ENCODE peak calls at places on chromosomes 2 and 18, in five cellular contexts. F is HCT116, T is SK-N-SH, J is K562, Y is GM12878. A is an unnamed sample.

GRCh38 chr2:29326926-29327325 is 211.7 kb downstream of the CLIP4 start:
- DNase-seq in F (no peak), T (no peak), J (no peak), Y (no peak), A (no peak)

GRCh38 chr2:5696741-5697521 is 4.7 kb downstream of the SOX11 start:
- DNase-seq in F (no peak), T (peak), J (no peak), Y (no peak), A (no peak)

GRCh38 chr2:191143791-191144190 is 7.0 kb downstream of the STAT4 start:
- DNase-seq in F (no peak), T (no peak), J (no peak), Y (no peak), A (no peak)

GRCh38 chr2:163779970-163780597 is 44.3 kb upstream of the FIGN start:
- DNase-seq in F (no peak), T (no peak), J (no peak), Y (no peak), A (no peak)

GRCh38 chr18:50545936-50546335 is 14.0 kb upstream of the MAPK4 start:
- DNase-seq in F (no peak), T (no peak), J (no peak), Y (no peak), A (no peak)

GRCh38 chr2:71468279-71469015 is 15.1 kb downstream of the DYSF start:
- DNase-seq in F (no peak), T (no peak), J (no peak), Y (no peak), A (no peak)

GRCh38 chr2:239991689-239992314 is 33.3 kb downstream of the NDUFA10 start:
- DNase-seq in F (peak), T (peak), J (peak), Y (no peak), A (peak)

GRCh38 chr2:207166039-207166348 is 246 bp upstream of the KLF7 start:
- DNase-seq in F (peak), T (peak), J (peak), Y (peak), A (peak)

GRCh38 chr18:34741401-34741800 is 31.3 kb downstream of the DTNA start:
- DNase-seq in F (no peak), T (no peak), J (no peak), Y (no peak), A (no peak)

GRCh38 chr2:21043744-21044532 is at the start of gene APOB:
- DNase-seq in F (no peak), T (peak), J (no peak), Y (no peak), A (no peak)

GRCh38 chr2:239748811-239749210 is 276.3 kb downstream of the NDUFA10 start:
- DNase-seq in F (no peak), T (no peak), J (no peak), Y (no peak), A (no peak)

GRCh38 chr2:97849881-97850540 is 136.6 kb downstream of the ZAP70 start:
- DNase-seq in F (no peak), T (no peak), J (no peak), Y (peak), A (no peak)
- TF ChIP-seq JUND in F (no peak), T (no peak), J (no peak), Y (no peak), A (no peak)

GRCh38 chr18:13026583-13027270 is 35.6 kb downstream of the CEP192 start:
- DNase-seq in F (no peak), T (no peak), J (no peak), Y (no peak), A (no peak)
- TF ChIP-seq JUND in F (no peak), T (no peak), J (no peak), Y (no peak), A (no peak)

DNA sequence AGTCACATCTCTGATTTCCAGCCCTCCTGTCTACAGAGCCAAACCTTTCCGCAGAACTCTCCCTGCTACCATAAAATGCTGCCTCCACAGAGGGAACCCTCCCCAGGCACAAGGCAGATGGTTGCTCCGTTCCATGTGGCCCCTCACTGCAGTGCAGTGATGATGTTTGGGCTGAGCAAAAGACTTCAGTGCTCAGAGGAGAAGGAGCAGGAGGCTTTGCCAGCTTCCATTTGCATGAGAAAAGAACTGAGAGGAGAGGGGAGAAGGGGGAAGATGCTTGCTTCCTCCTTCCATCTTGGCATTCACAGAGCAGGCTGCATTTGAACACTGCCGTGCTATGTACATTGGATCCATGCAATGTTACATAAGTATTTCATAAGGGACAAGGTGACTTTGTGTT is 46.5 kb upstream of the TMEM200C start:
- DNase-seq in F (no peak), T (no peak), J (no peak), Y (no peak), A (no peak)
- TF ChIP-seq JUND in F (no peak), T (no peak), J (no peak), Y (no peak), A (no peak)

GRCh38 chr2:57867730-57868129 is 178.9 kb upstream of the VRK2 start:
- DNase-seq in F (no peak), T (no peak), J (no peak), Y (no peak), A (no peak)
- TF ChIP-seq JUND in F (no peak), T (no peak), J (no peak), Y (no peak), A (no peak)

GRCh38 chr2:142965464-142965863 is 88.0 kb downstream of the KYNU start:
- DNase-seq in F (no peak), T (no peak), J (no peak), Y (no peak), A (no peak)

GRCh38 chr2:142961202-142961601 is 83.7 kb downstream of the KYNU start:
- DNase-seq in F (no peak), T (no peak), J (no peak), Y (no peak), A (no peak)

GRCh38 chr2:142967060-142967459 is 89.6 kb downstream of the KYNU start:
- DNase-seq in F (no peak), T (no peak), J (no peak), Y (no peak), A (no peak)

DNA sequence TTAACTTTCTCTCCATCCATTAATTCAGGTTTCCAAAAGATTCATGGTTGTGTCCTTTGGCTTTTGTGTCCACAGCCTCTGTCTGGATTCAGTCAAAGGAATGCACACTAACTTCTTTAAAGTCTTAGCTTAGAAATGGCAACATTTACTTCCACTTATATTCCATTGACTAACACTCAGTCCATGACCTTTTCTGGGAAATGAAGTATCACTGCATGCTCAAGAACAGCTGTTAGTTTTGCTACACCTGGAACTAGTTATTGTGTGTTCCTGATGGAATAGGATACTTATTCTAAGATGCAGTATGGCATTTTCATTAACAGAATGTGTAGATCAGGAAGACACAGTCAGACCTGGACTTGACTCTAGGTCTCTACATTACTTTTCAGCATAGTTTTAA is 88.8 kb downstream of the KYNU start:
- DNase-seq in F (no peak), T (no peak), J (no peak), Y (no peak), A (no peak)
- TF ChIP-seq JUND in F (no peak), T (no peak), J (no peak), Y (no peak), A (no peak)

DNA sequence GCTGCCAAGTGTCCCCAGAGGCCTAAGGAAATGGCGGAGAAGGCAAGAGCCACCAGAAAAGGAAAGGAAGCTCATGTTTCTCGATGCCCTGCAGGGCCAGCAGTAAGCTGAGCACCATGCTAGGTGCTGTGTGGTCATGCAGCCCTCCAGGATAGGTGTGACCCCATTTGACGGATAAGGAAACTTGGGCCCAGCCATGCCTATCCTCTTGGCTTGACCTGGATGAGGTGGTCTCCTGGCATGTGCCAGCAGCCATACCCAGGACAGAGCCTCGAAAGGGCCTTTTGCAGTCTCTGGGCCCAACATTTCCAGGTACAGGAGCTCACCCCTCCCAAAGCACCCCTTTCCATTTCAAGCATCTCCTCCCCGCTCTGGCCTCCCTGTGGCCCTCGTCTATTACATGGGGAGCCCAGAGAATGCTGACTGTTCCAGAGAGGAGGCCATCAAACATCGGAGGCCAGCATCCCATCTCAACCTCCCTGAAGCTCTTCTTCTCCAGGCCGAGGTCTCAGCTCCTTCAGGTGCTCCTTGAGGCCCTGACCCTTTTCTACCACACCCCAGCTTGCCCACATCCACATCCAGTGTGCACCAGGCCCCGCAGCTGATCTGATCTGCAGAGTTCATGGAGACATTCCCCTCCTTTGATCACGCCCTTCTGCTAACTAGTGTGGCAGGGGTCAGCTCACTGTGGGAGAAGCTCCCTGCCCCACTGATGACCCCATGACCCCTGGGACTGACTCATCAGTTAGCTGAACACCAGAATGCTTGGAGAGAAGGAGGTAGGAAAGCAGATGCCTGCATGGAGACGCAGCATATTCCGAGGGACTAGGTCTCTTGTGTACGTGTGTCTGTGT is 208.4 kb downstream of the TNS1 start:
- DNase-seq in F (no peak), T (peak), J (peak), Y (no peak), A (no peak)
- TF ChIP-seq JUND in F (no peak), T (no peak), J (no peak), Y (no peak), A (no peak)

GRCh38 chr2:215727507-215728503 is 285.5 kb downstream of the MREG start:
- DNase-seq in F (no peak), T (no peak), J (no peak), Y (no peak), A (no peak)

GRCh38 chr2:215731108-215731507 is 282.2 kb downstream of the MREG start:
- DNase-seq in F (no peak), T (no peak), J (no peak), Y (no peak), A (no peak)

GRCh38 chr2:215726070-215726469 is 287.3 kb downstream of the MREG start:
- DNase-seq in F (no peak), T (no peak), J (no peak), Y (no peak), A (no peak)

GRCh38 chr2:215729985-215730620 is 283.2 kb downstream of the MREG start:
- DNase-seq in F (no peak), T (no peak), J (no peak), Y (no peak), A (no peak)

DNA sequence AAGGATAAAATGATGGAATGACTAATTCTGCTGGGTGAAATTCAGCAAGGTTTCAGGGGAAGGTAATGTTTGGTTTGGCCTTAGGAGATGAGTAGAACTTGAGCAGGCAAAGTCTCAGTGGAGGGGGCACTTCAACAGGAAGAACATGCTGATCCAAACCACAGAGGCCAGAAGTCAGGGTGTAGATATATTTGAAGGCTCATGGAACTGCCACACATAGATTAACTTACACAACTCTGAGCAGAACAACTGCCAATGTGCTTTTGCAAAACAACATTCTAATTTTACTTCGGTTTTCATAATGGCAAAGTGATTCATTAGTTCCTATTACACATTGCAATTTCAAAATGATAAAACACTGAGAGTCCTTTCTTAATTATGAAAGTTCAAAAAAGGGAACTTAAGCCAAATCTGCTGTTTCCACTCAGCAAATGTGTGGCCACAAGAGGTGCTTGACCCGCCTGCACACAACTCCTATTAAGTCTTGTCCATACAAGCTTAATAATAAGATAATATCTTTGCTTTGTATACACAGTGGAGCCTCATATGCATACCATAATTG is 284.8 kb downstream of the MREG start:
- DNase-seq in F (no peak), T (no peak), J (no peak), Y (peak), A (no peak)
- TF ChIP-seq JUND in F (no peak), T (no peak), J (no peak), Y (no peak), A (no peak)

GRCh38 chr2:229488232-229488631 is 217.1 kb upstream of the PID1 start:
- DNase-seq in F (no peak), T (no peak), J (no peak), Y (no peak), A (no peak)

GRCh38 chr2:229490167-229490566 is 219.1 kb upstream of the PID1 start:
- DNase-seq in F (no peak), T (no peak), J (no peak), Y (no peak), A (no peak)

GRCh38 chr2:229492034-229492433 is 220.9 kb upstream of the PID1 start:
- DNase-seq in F (no peak), T (no peak), J (no peak), Y (no peak), A (no peak)

GRCh38 chr2:229486673-229487072 is 215.6 kb upstream of the PID1 start:
- DNase-seq in F (no peak), T (no peak), J (no peak), Y (no peak), A (no peak)

DNA sequence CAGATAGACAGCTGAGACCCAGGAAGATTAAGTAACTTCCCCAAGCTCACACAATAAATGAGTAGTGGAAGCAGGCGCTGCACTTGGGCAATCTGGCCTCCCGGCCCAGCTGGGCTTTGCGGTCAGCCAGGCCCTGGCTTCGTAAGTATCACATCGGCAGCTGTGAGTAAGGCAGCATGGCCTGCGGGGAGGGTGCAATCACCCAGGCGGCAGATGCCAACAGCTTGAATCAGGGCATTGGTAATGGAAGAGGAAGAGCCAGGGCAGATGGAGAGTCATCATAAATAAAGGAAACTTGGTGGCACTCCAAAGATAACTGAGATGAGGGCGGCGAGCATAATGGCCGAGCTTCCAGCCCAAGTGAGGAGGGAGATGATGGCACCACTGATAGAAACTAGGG is 217.9 kb upstream of the PID1 start:
- DNase-seq in F (no peak), T (peak), J (no peak), Y (no peak), A (no peak)
- TF ChIP-seq JUND in F (no peak), T (peak), J (no peak), Y (no peak), A (no peak)

GRCh38 chr2:156841321-156841720 is 405.1 kb downstream of the GPD2 start:
- DNase-seq in F (no peak), T (no peak), J (no peak), Y (no peak), A (no peak)
- TF ChIP-seq JUND in F (no peak), T (no peak), J (no peak), Y (no peak), A (no peak)

DNA sequence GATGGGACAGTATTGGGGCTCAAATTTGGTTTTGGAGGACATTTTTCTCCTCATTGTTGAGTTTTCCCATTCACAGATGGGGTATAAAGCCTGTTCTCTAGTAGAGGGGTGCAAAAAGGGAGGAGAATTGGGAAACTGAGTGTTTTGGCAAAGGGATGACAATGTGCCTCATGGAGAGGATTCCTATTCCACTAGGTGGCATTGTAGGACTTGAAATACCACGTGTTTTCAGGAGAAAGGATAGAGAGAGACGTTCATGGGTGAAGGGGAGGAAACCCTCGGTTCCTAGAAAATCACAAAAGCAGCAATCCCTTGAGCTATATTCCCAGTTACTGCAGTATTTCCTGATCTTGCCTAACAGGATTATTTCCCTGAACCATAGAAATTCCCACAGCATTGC is 113.7 kb upstream of the SRD5A2 start:
- DNase-seq in F (peak), T (peak), J (no peak), Y (no peak), A (peak)
- TF ChIP-seq JUND in F (no peak), T (no peak), J (no peak), Y (no peak), A (no peak)